ENCODE peak calls at places on chromosomes 3 and 15, in nine cellular contexts. G is neural progenitor cell; O is H1; W is prostate gland; B is sigmoid colon; S is effector memory CD4-positive, alpha-beta T cell; D is heart left ventricle; N is CD4-positive, CD25-positive, alpha-beta regulatory T cell; Q is spleen. A is an unnamed sample. For H3K4me1, the result is how much of the 10 kb centered on the place peaks cover.

GRCh38 chr3:124620600-124621063 is 109.6 kb upstream of the UMPS start:
- DNase-seq in B (no peak), Q (no peak), D (no peak), O (no peak), W (no peak), S (no peak), N (peak), G (no peak), A (peak)

GRCh38 chr15:100193277-100193860 is 148.4 kb downstream of the ADAMTS17 start:
- DNase-seq in G (no peak), O (no peak), W (no peak), B (peak), Q (peak), D (no peak), N (no peak), S (no peak), A (no peak)

GRCh38 chr3:162125790-162126189 is 629.2 kb downstream of the OTOL1 start:
- DNase-seq in D (no peak), O (no peak), Q (no peak), B (no peak), S (no peak), N (no peak), W (no peak), G (no peak), A (no peak)

GRCh38 chr15:99345242-99345641 is 94.0 kb downstream of the LRRC28 start:
- DNase-seq in D (no peak), Q (no peak), G (no peak), B (no peak), O (no peak), W (no peak), S (no peak), N (no peak), A (no peak)

GRCh38 chr3:171829841-171830559 is 13.1 kb upstream of the TMEM212 start:
- DNase-seq in B (peak), S (no peak), D (peak), O (peak), G (peak), W (peak), N (no peak), Q (peak), A (peak)

GRCh38 chr3:126939347-126939735 is 43.6 kb upstream of the PLXNA1 start:
- DNase-seq in O (no peak), Q (peak), N (no peak), B (no peak), S (no peak), W (no peak), G (peak), D (no peak), A (no peak)

GRCh38 chr15:60412807-60413597 is 15.2 kb upstream of the ANXA2 start:
- DNase-seq in G (no peak), D (no peak), W (no peak), N (no peak), B (no peak), S (no peak), Q (no peak), O (no peak), A (no peak)

GRCh38 chr15:93028632-93029612 is 60.1 kb downstream of the RGMA start:
- DNase-seq in G (no peak), D (peak), W (peak), O (no peak), N (no peak), S (no peak), B (peak), Q (peak), A (peak)

GRCh38 chr15:43293402-43293801 is 26.7 kb upstream of the TGM5 start:
- DNase-seq in S (no peak), W (no peak), D (no peak), G (peak), O (peak), Q (no peak), N (no peak), B (no peak), A (no peak)

GRCh38 chr3:98035208-98035607 is at the start of gene GABRR3:
- DNase-seq in S (no peak), D (no peak), G (no peak), W (no peak), B (no peak), N (no peak), O (no peak), Q (no peak), A (no peak)

GRCh38 chr3:96960661-96961330 is 146.4 kb downstream of the EPHA6 start:
- DNase-seq in G (no peak), Q (no peak), B (no peak), O (no peak), S (no peak), D (no peak), W (no peak), N (no peak), A (no peak)

GRCh38 chr15:60381148-60381788 is 16.5 kb downstream of the ANXA2 start:
- DNase-seq in B (no peak), O (no peak), S (no peak), W (no peak), Q (no peak), N (no peak), G (no peak), D (no peak), A (no peak)

GRCh38 chr3:126925411-126926171 is 57.3 kb upstream of the PLXNA1 start:
- DNase-seq in S (no peak), N (no peak), O (no peak), B (peak), D (no peak), G (no peak), Q (peak), W (no peak), A (no peak)

GRCh38 chr15:70493787-70494514 is 269.4 kb downstream of the UACA start:
- DNase-seq in G (no peak), D (peak), O (no peak), N (no peak), Q (peak), W (no peak), B (no peak), S (no peak), A (no peak)

GRCh38 chr15:46293550-46293949 is 658.7 kb downstream of the SQOR start:
- DNase-seq in O (no peak), S (no peak), W (no peak), D (no peak), Q (no peak), G (no peak), N (no peak), B (no peak), A (no peak)

GRCh38 chr15:61227269-61228024 is 1.7 kb downstream of the RORA start:
- DNase-seq in N (no peak), D (no peak), B (peak), S (no peak), Q (no peak), O (no peak), W (no peak), G (peak), A (peak)

GRCh38 chr3:4633078-4634004 is 140.2 kb downstream of the ITPR1 start:
- DNase-seq in W (no peak), G (peak), Q (no peak), O (no peak), D (no peak), S (no peak), N (peak), B (no peak), A (no peak)

GRCh38 chr3:55541456-55541855 is 54.4 kb upstream of the WNT5A start:
- DNase-seq in Q (no peak), D (no peak), N (no peak), B (no peak), O (no peak), S (no peak), W (no peak), G (no peak), A (no peak)

GRCh38 chr3:189188466-189188865 is 16.7 kb downstream of the TPRG1 start:
- DNase-seq in S (no peak), G (no peak), O (no peak), N (no peak), Q (no peak), W (peak), D (no peak), B (no peak), A (peak)

GRCh38 chr15:51281368-51281967 is 56.9 kb downstream of the CYP19A1 start:
- DNase-seq in N (no peak), S (no peak), G (peak), D (peak), Q (no peak), O (peak), W (peak), B (peak), A (peak)

GRCh38 chr3:112132088-112132487 is 960 bp downstream of the GCSAM start:
- DNase-seq in D (no peak), B (no peak), G (no peak), W (no peak), S (no peak), Q (no peak), N (no peak), O (no peak), A (no peak)

GRCh38 chr3:65268411-65268810 is 580.6 kb upstream of the ADAMTS9 start:
- DNase-seq in D (no peak), O (no peak), N (no peak), S (no peak), B (no peak), Q (no peak), G (no peak), W (no peak), A (no peak)

GRCh38 chr3:194775266-194775665 is 89.6 kb downstream of the FAM43A start:
- DNase-seq in Q (no peak), W (no peak), N (no peak), D (no peak), G (no peak), O (no peak), B (no peak), S (no peak), A (no peak)

GRCh38 chr3:51670053-51670666 is 892 bp upstream of the TEX264 start:
- DNase-seq in G (no peak), N (peak), B (no peak), D (no peak), S (peak), Q (no peak), O (no peak), W (no peak), A (no peak)
- H3K4me3 ChIP-seq in G (peak), N (peak), B (peak), D (peak), S (peak), Q (peak), O (no peak), W (peak), A (peak)

DNA sequence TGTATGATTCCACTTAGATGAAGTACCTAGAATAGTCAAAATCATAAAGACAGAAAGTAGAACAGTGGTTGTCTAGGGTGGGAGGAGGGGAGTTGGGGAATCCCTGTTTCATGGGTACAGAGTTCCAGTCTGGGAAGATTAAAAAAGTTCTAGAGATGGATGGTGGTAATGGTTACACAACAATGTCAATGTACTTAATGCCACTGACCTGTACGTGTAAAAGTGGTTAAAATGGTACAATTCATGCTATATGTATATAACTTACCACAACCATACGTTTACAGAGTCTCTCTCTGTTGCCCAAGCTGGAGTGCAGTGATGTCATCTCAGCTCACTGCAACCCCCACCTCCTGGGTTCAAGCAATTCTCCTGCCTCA is 6.5 kb downstream of the SFMBT1 start:
- DNase-seq in Q (no peak), W (no peak), N (no peak), O (no peak), G (no peak), B (no peak), S (no peak), D (no peak), A (no peak)
- H3K4me1 ChIP-seq in Q (under half), W (under half), N (under half), O (under half), G (under half), B (under half), S (under half), D (under half), A (under half)

GRCh38 chr15:74599156-74599555 is 16.5 kb upstream of the CLK3 start:
- DNase-seq in O (no peak), N (no peak), D (no peak), G (no peak), Q (no peak), B (no peak), W (no peak), S (no peak), A (no peak)
- H3K4me3 ChIP-seq in O (no peak), N (peak), D (peak), G (no peak), Q (peak), B (peak), W (peak), S (peak), A (peak)

DNA sequence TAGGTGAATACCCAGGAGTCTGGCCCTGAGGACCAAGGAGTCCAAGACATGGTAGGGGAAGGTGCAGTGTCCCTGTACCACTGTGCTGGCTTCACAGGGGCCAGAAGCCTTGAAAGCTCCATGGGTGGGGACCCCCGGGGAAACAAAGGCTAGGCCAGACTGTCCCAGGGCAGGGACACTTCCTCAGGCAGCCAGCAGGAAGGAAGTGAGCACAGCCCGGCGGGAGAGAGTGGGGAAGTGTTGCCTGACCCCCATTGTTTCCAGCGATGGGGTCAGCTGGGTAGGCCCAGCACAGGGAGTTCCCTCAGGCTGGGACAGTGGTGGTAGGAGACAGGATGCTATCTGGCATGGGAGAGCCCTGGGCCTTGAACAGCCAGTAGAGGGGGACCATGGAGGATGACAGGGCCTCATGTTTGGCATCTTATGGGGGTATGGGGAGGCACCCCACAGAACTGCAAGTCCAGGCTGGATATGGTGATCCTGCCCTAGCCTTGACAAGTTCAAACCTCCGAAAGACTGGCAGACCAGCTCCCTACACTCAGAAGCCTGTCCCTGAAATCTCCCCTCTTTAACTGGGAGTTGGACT is 1.2 kb upstream of the HYAL2 start:
- DNase-seq in O (no peak), G (no peak), S (no peak), W (no peak), B (no peak), D (peak), Q (peak), N (no peak), A (no peak)
- H3K4me1 ChIP-seq in O (under half), G (under half), S (under half), W (under half), B (half or more), D (half or more), Q (half or more), N (under half), A (half or more)

GRCh38 chr3:86982883-86983282 is 8.1 kb downstream of the VGLL3 start:
- DNase-seq in W (no peak), O (no peak), B (no peak), S (no peak), Q (no peak), N (no peak), D (no peak), G (no peak), A (no peak)

GRCh38 chr3:86987421-86987715 is 3.6 kb downstream of the VGLL3 start:
- DNase-seq in S (no peak), B (no peak), O (no peak), W (no peak), D (no peak), G (no peak), N (no peak), Q (no peak), A (no peak)

GRCh38 chr3:86986666-86987420 is 4.1 kb downstream of the VGLL3 start:
- DNase-seq in G (no peak), W (no peak), D (no peak), S (no peak), Q (no peak), B (no peak), O (no peak), N (no peak), A (no peak)

GRCh38 chr3:86985427-86985826 is 5.5 kb downstream of the VGLL3 start:
- DNase-seq in O (no peak), G (no peak), S (no peak), W (no peak), Q (no peak), N (no peak), D (no peak), B (no peak), A (no peak)

GRCh38 chr3:86984271-86984670 is 6.7 kb downstream of the VGLL3 start:
- DNase-seq in W (no peak), B (no peak), N (no peak), Q (no peak), G (no peak), O (no peak), S (no peak), D (no peak), A (no peak)
- H3K4me3 ChIP-seq in W (no peak), B (no peak), N (no peak), Q (no peak), G (no peak), O (no peak), S (no peak), D (no peak), A (no peak)

GRCh38 chr3:141986548-141987107 is 110.2 kb downstream of the ATP1B3 start:
- DNase-seq in S (no peak), Q (no peak), W (no peak), D (no peak), N (no peak), B (no peak), O (no peak), G (no peak), A (no peak)
- H3K4me1 ChIP-seq in S (under half), Q (under half), W (under half), D (under half), N (under half), B (under half), O (under half), G (under half), A (under half)

A was measured in testis.